ENCODE peak calls at places on chromosome X, in seven cellular contexts. F is NCI-H2029; A is glutamatergic neuron; D is C1 segment of cervical spinal cord; I is activated CD8-positive, alpha-beta memory T cell treated with anti-CD3 and anti-CD28 coated beads for 48 hours; P is MG63; J is HFF-Myc. R is an unnamed sample.
A peak's percentile ranks its signal among the peaks of the same experiment; 100 is the strongest.

GRCh38 chrX:41384041-41384705 is 50.2 kb downstream of the DDX3X start:
- DNase-seq in A (no peak), P (peak; percentile 30), F (peak; percentile 51), D (no peak), I (peak; percentile 4), J (peak; percentile 17), R (peak; percentile 55)

GRCh38 chrX:57227691-57228090 is 58.8 kb upstream of the FAAH2 start:
- DNase-seq in J (no peak), F (no peak), D (no peak), I (peak; percentile 0), P (no peak), A (no peak), R (no peak)

GRCh38 chrX:13899607-13900006 is 82.7 kb upstream of the GPM6B start:
- DNase-seq in J (peak; percentile 33), I (no peak), F (no peak), D (no peak), P (peak; percentile 84), A (no peak), R (peak; percentile 26)

GRCh38 chrX:111131572-111131971 is 35.6 kb downstream of the PAK3 start:
- DNase-seq in P (no peak), I (no peak), J (no peak), D (no peak), F (no peak), A (no peak), R (no peak)

GRCh38 chrX:281166-281999 is at the start of gene PLCXD1:
- DNase-seq in A (peak; percentile 72), D (no peak), J (no peak), I (no peak), F (no peak), P (no peak), R (peak; percentile 21)

GRCh38 chrX:8668797-8669196 is 63.1 kb downstream of the ANOS1 start:
- DNase-seq in A (no peak), I (no peak), P (no peak), D (no peak), F (no peak), J (no peak), R (no peak)

GRCh38 chrX:77415882-77416281 is 31.3 kb upstream of the FGF16 start:
- DNase-seq in J (no peak), F (no peak), A (no peak), D (no peak), P (no peak), I (no peak), R (no peak)

GRCh38 chrX:151697537-151697936 is 2.3 kb downstream of the PRRG3 start:
- DNase-seq in A (no peak), I (no peak), F (no peak), J (peak; percentile 75), P (peak; percentile 85), D (no peak), R (no peak)

GRCh38 chrX:129696463-129697155 is 41.9 kb upstream of the APLN start:
- DNase-seq in F (no peak), I (no peak), J (no peak), P (no peak), D (no peak), A (no peak), R (no peak)

GRCh38 chrX:418927-419729 is 32.4 kb upstream of the PPP2R3B start:
- DNase-seq in P (no peak), A (no peak), D (no peak), J (no peak), F (no peak), I (no peak), R (no peak)

GRCh38 chrX:132491191-132491590 is 2.4 kb upstream of the MBNL3 start:
- DNase-seq in I (no peak), F (no peak), A (no peak), P (peak; percentile 18), D (no peak), J (no peak), R (no peak)

GRCh38 chrX:29858714-29859113 is 356.6 kb upstream of the MAGEB2 start:
- DNase-seq in F (no peak), P (no peak), A (no peak), I (no peak), J (no peak), D (no peak), R (peak; percentile 18)

GRCh38 chrX:153969904-153970397 is 1.7 kb downstream of the HCFC1 start:
- DNase-seq in A (no peak), D (peak; percentile 24), P (peak; percentile 20), J (no peak), F (no peak), I (no peak), R (no peak)

GRCh38 chrX:153539171-153539978 is 21.9 kb downstream of the ATP2B3 start:
- DNase-seq in D (peak; percentile 9), F (no peak), J (peak; percentile 16), I (peak; percentile 23), A (peak; percentile 82), P (peak; percentile 51), R (no peak)

GRCh38 chrX:41781500-41781899 is 57.5 kb downstream of the GPR82 start:
- DNase-seq in J (no peak), P (no peak), I (no peak), F (peak; percentile 6), A (no peak), D (no peak), R (no peak)

GRCh38 chrX:72100824-72101351 is 30.8 kb downstream of the RTL5 start:
- DNase-seq in F (no peak), A (no peak), P (no peak), J (no peak), I (peak; percentile 43), D (no peak), R (no peak)

GRCh38 chrX:101385795-101386541 is at the start of gene BTK:
- DNase-seq in F (no peak), P (no peak), D (no peak), J (no peak), A (no peak), I (no peak), R (no peak)

GRCh38 chrX:123830309-123830708 is 29.5 kb upstream of the XIAP start:
- DNase-seq in J (no peak), A (no peak), P (peak; percentile 57), D (no peak), F (peak; percentile 31), I (no peak), R (no peak)

GRCh38 chrX:50941638-50942037 is 31.1 kb downstream of the BMP15 start:
- DNase-seq in F (no peak), P (peak; percentile 1), D (no peak), J (no peak), A (no peak), I (no peak), R (no peak)

GRCh38 chrX:9431281-9431680 is 33.6 kb upstream of the TBL1X start:
- DNase-seq in D (no peak), P (no peak), J (no peak), A (no peak), F (no peak), I (no peak), R (no peak)

GRCh38 chrX:47633671-47634590 is 4.2 kb upstream of the CFP start:
- DNase-seq in F (no peak), P (no peak), A (no peak), D (no peak), J (no peak), I (no peak), R (no peak)

GRCh38 chrX:54747713-54748393 is 50.2 kb downstream of the ITIH6 start:
- DNase-seq in P (no peak), F (no peak), I (no peak), A (no peak), J (no peak), D (no peak), R (no peak)

GRCh38 chrX:108834036-108834435 is 97.7 kb upstream of the IRS4 start:
- DNase-seq in P (no peak), I (no peak), A (no peak), J (no peak), D (no peak), F (no peak), R (no peak)

GRCh38 chrX:113790987-113791386 is 792.9 kb upstream of the HTR2C start:
- DNase-seq in F (no peak), A (no peak), P (no peak), J (no peak), I (no peak), D (no peak), R (no peak)

GRCh38 chrX:4876268-4876667 is 1162.8 kb upstream of the PRKX start:
- DNase-seq in I (no peak), P (no peak), D (no peak), F (no peak), J (no peak), A (no peak), R (no peak)

GRCh38 chrX:123884809-123885408 is 25.1 kb downstream of the XIAP start:
- DNase-seq in I (no peak), J (no peak), P (no peak), A (no peak), F (peak; percentile 21), D (no peak), R (no peak)

GRCh38 chrX:153226344-153227190 is 47.5 kb downstream of the MAGEA1 start:
- DNase-seq in I (no peak), F (no peak), J (peak; percentile 27), D (no peak), A (peak; percentile 66), P (peak; percentile 57), R (no peak)

GRCh38 chrX:153924149-153924861 is 1.8 kb downstream of the ARHGAP4 start:
- DNase-seq in J (no peak), F (no peak), P (no peak), A (no peak), D (no peak), I (no peak), R (no peak)

GRCh38 chrX:39766085-39766726 is 331.6 kb downstream of the BCOR start:
- DNase-seq in D (no peak), P (no peak), J (no peak), F (no peak), A (no peak), I (no peak), R (no peak)

GRCh38 chrX:140971385-140971784 is 31.0 kb upstream of the SPANXB1 start:
- DNase-seq in J (peak; percentile 3), F (no peak), D (no peak), P (no peak), I (no peak), A (no peak), R (no peak)

GRCh38 chrX:6228720-6229119 is at the start of gene NLGN4X:
- DNase-seq in P (no peak), J (no peak), A (no peak), F (no peak), I (no peak), D (peak; percentile 3), R (no peak)

GRCh38 chrX:154774622-154775021 is 12.0 kb downstream of the DKC1 start:
- DNase-seq in P (no peak), J (no peak), I (no peak), D (no peak), A (no peak), F (no peak), R (no peak)

GRCh38 chrX:47093248-47093647 is 15.0 kb downstream of the RGN start:
- DNase-seq in P (no peak), A (no peak), I (no peak), D (no peak), J (peak; percentile 11), F (no peak), R (peak; percentile 0)

R was measured in AG04450.